ENCODE peak calls at places on chromosomes 11 and 22, in six cellular contexts. L, T, I, N, Y and X are unnamed samples.

GRCh38 chr11:59968395-59968783 is 4.6 kb downstream of the OOSP4A start:
- DNase-seq in Y (no peak), T (no peak), I (no peak), N (no peak), L (no peak), X (no peak)

GRCh38 chr22:35258144-35258988 is 1.1 kb downstream of the HMGXB4 start:
- DNase-seq in N (no peak), Y (no peak), T (peak; percentile 37), I (no peak), L (no peak), X (peak; percentile 74)

GRCh38 chr11:6390718-6391547 is 659 bp downstream of the SMPD1 start:
- DNase-seq in T (no peak), N (no peak), L (no peak), Y (no peak), I (no peak), X (no peak)

GRCh38 chr11:34860034-34860433 is 56.1 kb downstream of the APIP start:
- DNase-seq in L (no peak), Y (no peak), N (no peak), I (no peak), T (no peak), X (peak; percentile 8)

GRCh38 chr22:42316988-42317387 is 46.5 kb upstream of the TCF20 start:
- DNase-seq in Y (no peak), N (peak; percentile 33), I (no peak), T (peak; percentile 66), L (peak; percentile 56), X (no peak)

GRCh38 chr11:33406241-33406640 is 149.1 kb downstream of the HIPK3 start:
- DNase-seq in N (no peak), Y (no peak), T (no peak), L (no peak), I (no peak), X (no peak)

GRCh38 chr11:67391304-67392181 is at the start of gene RAD9A:
- DNase-seq in I (peak; percentile 92), T (peak; percentile 77), Y (peak; percentile 97), L (peak; percentile 98), N (peak; percentile 88), X (peak; percentile 98)

GRCh38 chr11:64092119-64092760 is 56.5 kb downstream of the FLRT1 start:
- DNase-seq in I (no peak), Y (no peak), T (no peak), L (no peak), N (no peak), X (no peak)

GRCh38 chr11:1450344-1450875 is 36.2 kb downstream of the MOB2 start:
- DNase-seq in I (no peak), Y (no peak), N (no peak), L (no peak), T (no peak), X (no peak)

GRCh38 chr11:75474240-75474639 is 41.2 kb upstream of the KLHL35 start:
- DNase-seq in N (no peak), L (no peak), Y (peak; percentile 42), T (no peak), I (no peak), X (no peak)

GRCh38 chr11:45798793-45799441 is 6.0 kb upstream of the SLC35C1 start:
- DNase-seq in L (no peak), T (no peak), Y (no peak), N (no peak), I (no peak), X (no peak)

GRCh38 chr22:48567213-48567975 is 1260.3 kb downstream of the BRD1 start:
- DNase-seq in I (no peak), L (no peak), T (no peak), N (no peak), Y (no peak), X (no peak)

GRCh38 chr11:72431846-72432245 is 2.5 kb downstream of the CLPB start:
- DNase-seq in I (no peak), Y (no peak), N (no peak), L (no peak), T (no peak), X (no peak)

GRCh38 chr11:795638-796564 is 2.2 kb downstream of the SLC25A22 start:
- DNase-seq in T (peak; percentile 72), N (peak; percentile 73), Y (peak; percentile 21), I (peak; percentile 68), L (peak; percentile 84), X (peak; percentile 77)

GRCh38 chr11:33552756-33553155 is 147.9 kb downstream of the C11orf91 start:
- DNase-seq in L (no peak), I (no peak), T (no peak), N (no peak), Y (no peak), X (no peak)

GRCh38 chr11:71129624-71130023 is 122.8 kb downstream of the SHANK2 start:
- DNase-seq in L (no peak), I (no peak), N (no peak), T (no peak), Y (no peak), X (no peak)